ENCODE peak calls at places on chromosomes 4 and X, in seven cellular contexts. L, R, D, X, A, G and Q are unnamed samples.
A peak's percentile ranks its signal among the peaks of the same experiment; 100 is the strongest.

GRCh38 chr4:7192252-7193039 is at the start of gene SORCS2:
- DNase-seq in X (peak; percentile 90), A (peak; percentile 62), R (no peak), D (peak; percentile 71), L (peak; percentile 39), G (peak; percentile 7), Q (no peak)

GRCh38 chr4:125045311-125045710 is 269.4 kb upstream of the FAT4 start:
- DNase-seq in L (no peak), A (no peak), X (no peak), G (no peak), R (no peak), D (no peak), Q (no peak)

GRCh38 chr4:122045533-122045932 is 93.7 kb upstream of the TRPC3 start:
- DNase-seq in A (no peak), R (peak; percentile 89), D (no peak), L (peak; percentile 96), X (no peak), G (no peak), Q (no peak)

GRCh38 chr4:99612704-99613103 is 38.1 kb downstream of the MTTP start:
- DNase-seq in A (no peak), D (no peak), L (no peak), R (no peak), G (no peak), X (no peak), Q (no peak)

GRCh38 chr4:172813359-172813923 is 355.2 kb upstream of the GALNT7 start:
- DNase-seq in X (no peak), R (no peak), L (peak; percentile 13), A (no peak), D (no peak), G (no peak), Q (no peak)

GRCh38 chrX:23008431-23009099 is 8.8 kb downstream of the DDX53 start:
- DNase-seq in G (no peak), R (no peak), A (no peak), L (peak; percentile 39), D (no peak), X (peak; percentile 44), Q (no peak)

GRCh38 chr4:89069481-89069880 is 12.5 kb upstream of the FAM13A start:
- DNase-seq in X (no peak), R (no peak), D (no peak), G (no peak), L (no peak), A (no peak), Q (no peak)

GRCh38 chr4:56674984-56675383 is 6.1 kb downstream of the HOPX start:
- DNase-seq in D (no peak), L (no peak), X (no peak), A (no peak), G (no peak), R (no peak), Q (no peak)

GRCh38 chr4:3412257-3413020 is 29.3 kb upstream of the HGFAC start:
- DNase-seq in L (no peak), G (no peak), R (no peak), D (no peak), X (no peak), A (no peak), Q (no peak)

GRCh38 chr4:5992171-5993062 is 25.8 kb downstream of the C4orf50 start:
- DNase-seq in R (no peak), X (no peak), A (no peak), G (no peak), L (no peak), D (no peak), Q (no peak)

GRCh38 chr4:85861064-85861767 is 386.3 kb downstream of the ARHGAP24 start:
- DNase-seq in D (no peak), G (no peak), A (no peak), X (no peak), R (no peak), L (peak; percentile 15), Q (no peak)

GRCh38 chr4:5973033-5973432 is 45.2 kb downstream of the C4orf50 start:
- DNase-seq in G (no peak), R (no peak), L (no peak), D (no peak), X (no peak), A (no peak), Q (no peak)

GRCh38 chrX:66728818-66729271 is 90.0 kb upstream of the EDA2R start:
- DNase-seq in R (peak; percentile 27), G (peak; percentile 31), A (peak; percentile 40), L (peak; percentile 59), X (peak; percentile 75), D (peak; percentile 50), Q (peak; percentile 38)

GRCh38 chrX:82232679-82233078 is 1030.8 kb downstream of the SH3BGRL start:
- DNase-seq in R (no peak), G (no peak), X (no peak), L (no peak), D (no peak), A (no peak), Q (no peak)

GRCh38 chrX:130285069-130285620 is 16.4 kb upstream of the ZNF280C start:
- DNase-seq in R (no peak), X (no peak), A (no peak), L (no peak), G (no peak), D (no peak), Q (no peak)

GRCh38 chrX:19699151-19699550 is 183.8 kb upstream of the MAP3K15 start:
- DNase-seq in G (no peak), X (no peak), A (no peak), R (no peak), L (no peak), D (no peak), Q (no peak)

GRCh38 chrX:136639506-136640176 is 8.3 kb upstream of the CD40LG start:
- DNase-seq in X (no peak), A (no peak), G (no peak), R (no peak), L (no peak), D (no peak), Q (no peak)

GRCh38 chrX:26442340-26442739 is 226.4 kb downstream of the MAGEB5 start:
- DNase-seq in R (no peak), L (peak; percentile 26), G (no peak), A (no peak), X (peak; percentile 30), D (no peak), Q (no peak)

GRCh38 chr4:76570141-76570989 is 135.3 kb downstream of the SHROOM3 start:
- DNase-seq in G (no peak), A (no peak), L (peak; percentile 89), D (no peak), R (peak; percentile 57), X (no peak), Q (no peak)

GRCh38 chr4:7876096-7876993 is 63.3 kb downstream of the AFAP1 start:
- DNase-seq in D (peak; percentile 8), L (peak; percentile 73), R (no peak), X (peak; percentile 57), G (no peak), A (peak; percentile 55), Q (no peak)

GRCh38 chr4:151408630-151409469 is at the start of gene FHIP1A:
- DNase-seq in L (peak; percentile 53), R (peak; percentile 4), A (peak; percentile 82), X (peak; percentile 95), G (peak; percentile 79), D (peak; percentile 48), Q (peak; percentile 66)

GRCh38 chr4:13700196-13701140 is 72.9 kb upstream of the BOD1L1 start:
- DNase-seq in L (peak; percentile 91), A (no peak), G (no peak), R (peak; percentile 59), D (no peak), X (no peak), Q (no peak)

GRCh38 chr4:52659016-52659721 is at the start of gene USP46:
- DNase-seq in D (peak; percentile 61), L (peak; percentile 69), X (peak; percentile 91), G (peak; percentile 25), A (peak; percentile 71), R (peak; percentile 24), Q (peak; percentile 53)

GRCh38 chr4:143773998-143774898 is 73.8 kb upstream of the FREM3 start:
- DNase-seq in D (peak; percentile 6), X (peak; percentile 73), L (peak; percentile 41), A (no peak), R (peak; percentile 11), G (peak; percentile 5), Q (peak; percentile 70)

GRCh38 chr4:146389561-146389960 is 132.2 kb downstream of the SLC10A7 start:
- DNase-seq in D (no peak), X (no peak), L (no peak), A (no peak), R (no peak), G (no peak), Q (no peak)

GRCh38 chr4:15754323-15754722 is 23.8 kb upstream of the CD38 start:
- DNase-seq in R (no peak), L (peak; percentile 77), D (no peak), G (peak; percentile 21), X (no peak), A (no peak), Q (peak; percentile 84)

GRCh38 chrX:69277961-69278795 is 112.9 kb upstream of the PJA1 start:
- DNase-seq in L (no peak), X (peak; percentile 77), R (no peak), D (no peak), A (no peak), G (no peak), Q (no peak)

GRCh38 chr4:41448935-41449334 is 89.0 kb upstream of the LIMCH1 start:
- DNase-seq in X (no peak), R (no peak), G (no peak), A (peak; percentile 21), D (no peak), L (no peak), Q (no peak)
- TF ChIP-seq CTCF in X (no peak), R (no peak), G (no peak), A (no peak), D (no peak), L (no peak), Q (no peak)

GRCh38 chrX:132676561-132677186 is 187.8 kb upstream of the MBNL3 start:
- DNase-seq in D (no peak), R (no peak), A (no peak), L (no peak), X (peak; percentile 31), G (no peak), Q (peak; percentile 8)
- TF ChIP-seq CTCF in D (peak; percentile 35), R (no peak), A (no peak), L (no peak), X (peak; percentile 28), G (no peak), Q (peak; percentile 56)

GRCh38 chr4:21765810-21766407 is 182.7 kb downstream of the KCNIP4 start:
- DNase-seq in A (peak; percentile 26), D (peak; percentile 48), R (no peak), L (peak; percentile 29), G (peak; percentile 1), X (peak; percentile 65), Q (peak; percentile 34)
- TF ChIP-seq CTCF in A (peak; percentile 78), D (peak; percentile 87), R (peak; percentile 85), L (peak; percentile 78), G (peak; percentile 65), X (peak; percentile 83), Q (peak; percentile 90)

DNA sequence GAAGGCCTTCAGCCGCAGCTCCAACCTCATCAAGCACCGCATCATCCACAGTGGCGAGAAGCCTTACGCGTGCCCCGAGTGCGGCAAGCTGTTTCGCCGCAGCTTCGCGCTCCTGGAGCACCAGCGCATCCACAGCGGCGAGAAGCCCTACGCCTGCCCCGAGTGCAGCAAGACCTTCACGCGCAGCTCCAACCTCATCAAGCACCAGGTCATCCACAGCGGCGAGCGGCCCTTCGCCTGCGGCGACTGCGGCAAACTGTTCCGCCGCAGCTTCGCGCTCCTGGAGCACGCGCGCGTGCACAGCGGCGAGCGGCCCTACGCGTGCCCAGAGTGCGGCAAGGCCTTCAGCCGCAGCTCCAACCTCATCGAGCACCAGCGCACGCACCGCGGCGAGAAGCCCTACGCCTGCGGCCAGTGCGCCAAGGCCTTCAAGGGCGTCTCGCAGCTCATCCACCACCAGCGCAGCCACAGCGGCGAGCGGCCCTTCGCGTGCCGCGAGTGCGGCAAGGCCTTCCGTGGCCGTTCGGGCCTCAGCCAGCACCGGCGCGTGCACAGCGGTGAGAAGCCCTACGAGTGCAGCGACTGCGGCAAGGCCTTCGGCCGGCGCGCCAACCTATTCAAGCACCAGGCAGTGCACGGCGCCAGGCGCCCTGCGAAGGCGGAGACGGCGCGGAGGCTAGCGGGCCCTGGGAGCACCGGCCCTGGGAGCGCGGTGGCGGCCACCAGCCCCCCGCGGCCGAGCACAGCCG is 9.8 kb downstream of the ZFP92 start:
- DNase-seq in R (no peak), D (no peak), G (no peak), X (no peak), L (no peak), A (no peak), Q (no peak)
- TF ChIP-seq CTCF in R (no peak), D (no peak), G (no peak), X (no peak), L (no peak), A (no peak), Q (no peak)